ENCODE peak calls at places on chromosomes 7 and 10, in four cellular contexts. One of them, this sample, is unnamed.

GRCh38 chr10:18879284-18879683 is 169.3 kb upstream of the MALRD1 start:
- DNase-seq in H9: no peak
- DNase-seq in neuronal stem cell: no peak
- DNase-seq in mesendoderm: no peak
- DNase-seq in this sample: no peak

GRCh38 chr10:77970869-77971803 is 44.6 kb upstream of the DLG5 start:
- DNase-seq in H9: no peak
- DNase-seq in neuronal stem cell: peak
- DNase-seq in mesendoderm: peak
- DNase-seq in this sample: peak

GRCh38 chr7:75850222-75850621 is 28.6 kb upstream of the RHBDD2 start:
- DNase-seq in H9: no peak
- DNase-seq in neuronal stem cell: no peak
- DNase-seq in mesendoderm: no peak
- DNase-seq in this sample: no peak

GRCh38 chr7:112204776-112205347 is 1.3 kb downstream of the DOCK4 start:
- DNase-seq in H9: no peak
- DNase-seq in neuronal stem cell: no peak
- DNase-seq in mesendoderm: no peak
- DNase-seq in this sample: no peak

GRCh38 chr7:95267754-95268153 is 56.6 kb downstream of the PON1 start:
- DNase-seq in H9: no peak
- DNase-seq in neuronal stem cell: no peak
- DNase-seq in mesendoderm: no peak
- DNase-seq in this sample: no peak

GRCh38 chr10:35328404-35329037 is 7.8 kb upstream of the CCNY start:
- DNase-seq in H9: no peak
- DNase-seq in neuronal stem cell: no peak
- DNase-seq in mesendoderm: no peak
- DNase-seq in this sample: peak

GRCh38 chr7:8442814-8443304 is 9.4 kb downstream of the NXPH1 start:
- DNase-seq in H9: peak
- DNase-seq in neuronal stem cell: peak
- DNase-seq in mesendoderm: peak
- DNase-seq in this sample: no peak

GRCh38 chr10:93463723-93464511 is 18.2 kb downstream of the MYOF start:
- DNase-seq in H9: no peak
- DNase-seq in neuronal stem cell: no peak
- DNase-seq in mesendoderm: no peak
- DNase-seq in this sample: peak

GRCh38 chr7:85261341-85261740 is 74.5 kb upstream of the SEMA3D start:
- DNase-seq in H9: no peak
- DNase-seq in neuronal stem cell: no peak
- DNase-seq in mesendoderm: no peak
- DNase-seq in this sample: peak

GRCh38 chr7:49172639-49173038 is 248.3 kb downstream of the CDC14C start:
- DNase-seq in H9: no peak
- DNase-seq in neuronal stem cell: no peak
- DNase-seq in mesendoderm: no peak
- DNase-seq in this sample: no peak

GRCh38 chr7:959271-959670 is 4.8 kb upstream of the ADAP1 start:
- DNase-seq in H9: peak
- DNase-seq in neuronal stem cell: no peak
- DNase-seq in mesendoderm: no peak
- DNase-seq in this sample: no peak

GRCh38 chr10:21700474-21700873 is 166.4 kb downstream of the MLLT10 start:
- DNase-seq in H9: no peak
- DNase-seq in neuronal stem cell: no peak
- DNase-seq in mesendoderm: peak
- DNase-seq in this sample: no peak

GRCh38 chr7:85950871-85951270 is 692.8 kb upstream of the GRM3 start:
- DNase-seq in H9: no peak
- DNase-seq in neuronal stem cell: no peak
- DNase-seq in mesendoderm: no peak
- DNase-seq in this sample: no peak

GRCh38 chr10:29191674-29192073 is 97.2 kb upstream of the LYZL1 start:
- DNase-seq in H9: no peak
- DNase-seq in neuronal stem cell: no peak
- DNase-seq in mesendoderm: no peak
- DNase-seq in this sample: peak

GRCh38 chr7:33024189-33024757 is 38.3 kb downstream of the NT5C3A start:
- DNase-seq in H9: no peak
- DNase-seq in neuronal stem cell: no peak
- DNase-seq in mesendoderm: no peak
- DNase-seq in this sample: peak

GRCh38 chr7:70238171-70238575 is 639.9 kb downstream of the AUTS2 start:
- DNase-seq in H9: no peak
- DNase-seq in neuronal stem cell: no peak
- DNase-seq in mesendoderm: no peak
- DNase-seq in this sample: no peak

GRCh38 chr10:76887223-76888010 is 750.2 kb downstream of the KCNMA1 start:
- DNase-seq in H9: no peak
- DNase-seq in neuronal stem cell: no peak
- DNase-seq in mesendoderm: no peak
- DNase-seq in this sample: no peak

GRCh38 chr10:12022580-12023257 is 19.9 kb downstream of the UPF2 start:
- DNase-seq in H9: no peak
- DNase-seq in neuronal stem cell: no peak
- DNase-seq in mesendoderm: no peak
- DNase-seq in this sample: no peak

GRCh38 chr10:132410779-132411532 is 14.0 kb downstream of the PWWP2B start:
- DNase-seq in H9: no peak
- DNase-seq in neuronal stem cell: no peak
- DNase-seq in mesendoderm: no peak
- DNase-seq in this sample: no peak

GRCh38 chr7:4861673-4862072 is at the start of gene PAPOLB:
- DNase-seq in H9: no peak
- DNase-seq in neuronal stem cell: no peak
- DNase-seq in mesendoderm: no peak
- DNase-seq in this sample: no peak

GRCh38 chr7:12518920-12519681 is 51.4 kb upstream of the SCIN start:
- DNase-seq in H9: peak
- DNase-seq in neuronal stem cell: no peak
- DNase-seq in mesendoderm: peak
- DNase-seq in this sample: no peak

GRCh38 chr10:66780796-66781195 is 145.0 kb upstream of the LRRTM3 start:
- DNase-seq in H9: no peak
- DNase-seq in neuronal stem cell: no peak
- DNase-seq in mesendoderm: no peak
- DNase-seq in this sample: no peak

GRCh38 chr10:78640981-78641646 is 427.7 kb upstream of the ZMIZ1 start:
- DNase-seq in H9: no peak
- DNase-seq in neuronal stem cell: no peak
- DNase-seq in mesendoderm: no peak
- DNase-seq in this sample: no peak

GRCh38 chr7:156968183-156968582 is 18.7 kb downstream of the NOM1 start:
- DNase-seq in H9: no peak
- DNase-seq in neuronal stem cell: no peak
- DNase-seq in mesendoderm: no peak
- DNase-seq in this sample: no peak

GRCh38 chr7:21169667-21170605 is 257.9 kb upstream of the SP4 start:
- DNase-seq in H9: peak
- DNase-seq in neuronal stem cell: peak
- DNase-seq in mesendoderm: peak
- DNase-seq in this sample: no peak

GRCh38 chr10:14478639-14479038 is 147.9 kb upstream of the FRMD4A start:
- DNase-seq in H9: peak
- DNase-seq in neuronal stem cell: peak
- DNase-seq in mesendoderm: peak
- DNase-seq in this sample: peak

GRCh38 chr10:89007129-89007893 is 16.7 kb downstream of the FAS start:
- DNase-seq in H9: no peak
- DNase-seq in neuronal stem cell: no peak
- DNase-seq in mesendoderm: no peak
- DNase-seq in this sample: no peak

GRCh38 chr7:148553979-148554378 is 36.6 kb upstream of the C7orf33 start:
- DNase-seq in H9: no peak
- DNase-seq in neuronal stem cell: no peak
- DNase-seq in mesendoderm: no peak
- DNase-seq in this sample: no peak

GRCh38 chr10:70493660-70494234 is 15.2 kb downstream of the PALD1 start:
- DNase-seq in H9: peak
- DNase-seq in neuronal stem cell: no peak
- DNase-seq in mesendoderm: peak
- DNase-seq in this sample: no peak

GRCh38 chr7:150631084-150631824 is 931 bp downstream of the GIMAP6 start:
- DNase-seq in H9: no peak
- DNase-seq in neuronal stem cell: no peak
- DNase-seq in mesendoderm: no peak
- DNase-seq in this sample: no peak

GRCh38 chr7:131509781-131510180 is 46.6 kb downstream of the PODXL start:
- DNase-seq in H9: no peak
- DNase-seq in neuronal stem cell: no peak
- DNase-seq in mesendoderm: no peak
- DNase-seq in this sample: no peak

GRCh38 chr10:73886085-73886529 is 11.8 kb upstream of the CAMK2G start:
- DNase-seq in H9: peak
- DNase-seq in neuronal stem cell: peak
- DNase-seq in mesendoderm: peak
- DNase-seq in this sample: peak
- H4K8ac ChIP-seq in H9: no peak
- H4K8ac ChIP-seq in neuronal stem cell: no peak
- H4K8ac ChIP-seq in mesendoderm: no peak
- H4K8ac ChIP-seq in this sample: peak

GRCh38 chr10:5536486-5536885 is 11.7 kb downstream of the CALML3 start:
- DNase-seq in H9: no peak
- DNase-seq in neuronal stem cell: no peak
- DNase-seq in mesendoderm: no peak
- DNase-seq in this sample: no peak
- H4K8ac ChIP-seq in H9: no peak
- H4K8ac ChIP-seq in neuronal stem cell: no peak
- H4K8ac ChIP-seq in mesendoderm: no peak
- H4K8ac ChIP-seq in this sample: no peak

DNA sequence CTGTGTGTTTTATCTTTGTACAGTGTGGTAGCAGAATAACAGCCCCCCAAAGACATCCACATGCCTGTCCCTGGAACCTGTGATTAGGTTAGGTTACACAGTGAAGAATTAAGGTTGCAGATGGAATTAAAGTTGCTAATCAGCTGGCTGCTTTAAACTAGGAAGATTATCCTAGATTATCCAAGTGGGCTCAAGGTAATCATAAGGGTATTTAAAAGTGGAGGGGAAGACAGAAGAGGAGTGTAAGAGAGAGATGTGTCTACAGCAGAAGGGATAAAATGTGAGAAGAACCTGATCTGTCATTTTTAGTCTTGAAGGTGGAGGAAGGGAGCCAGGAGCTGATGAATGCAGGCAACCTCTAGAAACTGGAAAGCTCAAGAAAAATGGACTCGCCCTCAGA is 117.6 kb downstream of the ARHGAP22 start:
- DNase-seq in H9: no peak
- DNase-seq in neuronal stem cell: no peak
- DNase-seq in mesendoderm: no peak
- DNase-seq in this sample: no peak
- H4K8ac ChIP-seq in H9: no peak
- H4K8ac ChIP-seq in neuronal stem cell: no peak
- H4K8ac ChIP-seq in mesendoderm: no peak
- H4K8ac ChIP-seq in this sample: no peak

GRCh38 chr7:29123611-29124190 is 22.6 kb downstream of the CPVL start:
- DNase-seq in H9: no peak
- DNase-seq in neuronal stem cell: no peak
- DNase-seq in mesendoderm: no peak
- DNase-seq in this sample: no peak
- H4K8ac ChIP-seq in H9: no peak
- H4K8ac ChIP-seq in neuronal stem cell: no peak
- H4K8ac ChIP-seq in mesendoderm: no peak
- H4K8ac ChIP-seq in this sample: no peak

DNA sequence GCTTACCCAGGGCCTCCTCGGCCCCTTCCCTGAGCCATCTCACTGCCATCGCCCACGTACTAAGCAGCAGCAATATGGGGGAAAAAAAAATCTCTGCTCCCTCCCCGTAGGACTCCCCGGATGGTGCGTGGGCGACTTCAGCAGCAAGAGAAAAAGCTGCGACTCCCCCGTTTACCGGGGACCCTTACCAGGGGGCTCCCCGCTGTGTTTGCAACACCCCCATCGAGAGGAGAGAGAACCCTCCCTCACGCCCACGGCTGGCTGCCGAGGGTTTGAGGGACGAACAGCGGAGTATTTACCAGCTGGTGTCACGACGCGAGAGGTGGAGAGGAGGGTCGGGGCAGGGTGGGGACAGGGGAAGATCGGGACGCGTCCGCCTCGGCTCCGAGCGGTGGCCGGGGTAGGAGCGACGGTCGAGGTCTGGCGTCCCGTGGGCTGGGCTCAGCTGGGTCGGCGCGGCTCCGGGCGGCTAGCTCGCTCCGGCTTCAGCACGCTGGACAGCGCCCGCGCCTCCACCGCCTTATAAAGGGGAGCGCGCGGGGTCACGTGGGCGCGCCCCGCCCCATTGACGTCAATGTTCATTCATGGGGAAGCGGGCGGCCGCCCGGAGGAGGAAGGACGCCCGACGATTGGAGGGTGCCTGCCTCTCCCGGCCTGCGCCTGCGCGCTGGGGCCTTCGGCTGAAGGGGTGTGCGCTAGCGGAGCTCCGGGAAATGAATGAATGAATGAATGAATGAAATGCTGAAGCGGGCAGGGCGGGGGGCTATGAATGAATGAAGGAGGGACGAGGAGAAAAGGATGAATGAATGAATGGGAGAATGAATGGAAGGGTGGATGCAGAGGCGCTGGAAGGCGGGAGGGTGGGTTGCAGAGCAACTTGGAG is at the start of gene VGF:
- DNase-seq in H9: peak
- DNase-seq in neuronal stem cell: peak
- DNase-seq in mesendoderm: peak
- DNase-seq in this sample: peak
- H4K8ac ChIP-seq in H9: no peak
- H4K8ac ChIP-seq in neuronal stem cell: no peak
- H4K8ac ChIP-seq in mesendoderm: no peak
- H4K8ac ChIP-seq in this sample: no peak

This sample was measured in IMR-90.